ENCODE peak calls at places on chromosomes 13 and 19, in four cellular contexts. G is neural progenitor cell, K is lower lobe of right lung, A is aorta. R is an unnamed sample.
A peak's percentile ranks its signal among the peaks of the same experiment; 100 is the strongest.

GRCh38 chr13:111095031-111095840 is 19.9 kb upstream of the ARHGEF7 start:
- DNase-seq in G (no peak), K (no peak), A (peak; percentile 73), R (no peak)

GRCh38 chr19:24053601-24054000 is 33.4 kb upstream of the ZNF254 start:
- DNase-seq in A (no peak), K (no peak), G (no peak), R (no peak)

GRCh38 chr19:2546128-2547032 is 70.5 kb downstream of the GADD45B start:
- DNase-seq in K (peak; percentile 93), A (peak; percentile 95), G (peak; percentile 90), R (peak; percentile 82)

GRCh38 chr13:44879452-44880058 is 109.7 kb downstream of the NUFIP1 start:
- DNase-seq in K (no peak), G (no peak), A (no peak), R (no peak)

GRCh38 chr19:36605839-36606478 is 846 bp downstream of the ZNF382 start:
- DNase-seq in K (no peak), G (no peak), A (no peak), R (no peak)

GRCh38 chr13:33649212-33649917 is 168.6 kb upstream of the RFC3 start:
- DNase-seq in K (no peak), A (no peak), G (no peak), R (no peak)

GRCh38 chr19:23810496-23810895 is 51.8 kb upstream of the ZNF681 start:
- DNase-seq in K (no peak), A (no peak), G (no peak), R (no peak)

GRCh38 chr13:80921556-80921955 is 580.6 kb upstream of the SPRY2 start:
- DNase-seq in K (no peak), G (no peak), A (no peak), R (no peak)

GRCh38 chr19:47832723-47833122 is 11.0 kb downstream of the CRX start:
- DNase-seq in G (no peak), A (no peak), K (no peak), R (no peak)

GRCh38 chr13:94298346-94298745 is 181.1 kb downstream of the DCT start:
- DNase-seq in K (no peak), A (no peak), G (no peak), R (no peak)

GRCh38 chr13:113901231-113901630 is 37.4 kb upstream of the GAS6 start:
- DNase-seq in G (no peak), K (no peak), A (no peak), R (no peak)

GRCh38 chr13:40787062-40787461 is 2.3 kb upstream of the SLC25A15 start:
- DNase-seq in G (no peak), K (no peak), A (no peak), R (no peak)

GRCh38 chr19:46131485-46132143 is 7.1 kb upstream of the IGFL3 start:
- DNase-seq in K (no peak), A (no peak), G (no peak), R (no peak)
- H3K27ac ChIP-seq in K (no peak overlapping the region), A (no peak overlapping the region), G (no peak overlapping the region), R (no peak overlapping the region)

DNA sequence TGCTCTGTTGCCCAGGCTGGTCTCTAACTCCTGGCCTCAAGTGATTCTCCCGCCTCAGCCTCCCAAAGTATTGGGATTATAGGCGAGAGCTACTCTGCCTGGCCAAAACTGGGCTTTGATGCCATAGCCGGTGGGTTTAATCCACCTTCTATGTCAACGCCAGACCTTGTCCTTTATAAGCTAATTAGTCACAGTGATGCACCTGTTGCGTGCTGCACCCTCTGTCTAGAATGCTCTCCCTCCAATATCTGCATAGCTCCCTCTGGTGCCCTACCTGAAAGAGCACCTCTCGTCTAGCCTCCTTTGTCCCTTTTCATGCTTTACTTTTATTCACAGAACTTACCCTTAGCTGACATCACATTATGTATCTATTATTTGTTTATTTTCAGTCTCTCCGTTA is 148.2 kb downstream of the USP12 start:
- DNase-seq in G (no peak), K (no peak), A (no peak), R (no peak)
- H3K27ac ChIP-seq in G (no peak overlapping the region), K (no peak overlapping the region), A (no peak overlapping the region), R (peak overlapping the region; percentile 91)

DNA sequence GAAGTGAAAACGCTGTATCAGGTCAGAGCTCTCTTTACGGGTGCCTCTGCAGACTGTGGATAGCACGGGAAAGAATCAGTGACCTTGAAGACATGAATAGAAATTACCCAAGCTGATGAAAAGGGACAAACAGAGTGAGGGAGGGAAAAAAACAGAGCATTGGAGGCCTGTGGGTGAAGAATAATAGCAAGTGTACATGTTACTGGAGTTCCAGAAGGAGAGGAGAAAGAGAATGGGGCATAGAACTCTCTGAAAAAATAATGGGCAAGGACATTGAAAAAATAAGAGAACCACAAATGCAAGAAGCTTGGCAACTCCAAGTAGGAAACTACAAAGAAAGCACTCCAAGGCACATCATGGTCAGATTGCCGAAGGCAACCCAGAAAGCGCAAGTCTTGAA is 86.3 kb downstream of the SPACA7 start:
- DNase-seq in K (no peak), A (no peak), G (no peak), R (no peak)
- H3K27ac ChIP-seq in K (no peak overlapping the region), A (no peak overlapping the region), G (no peak overlapping the region), R (no peak overlapping the region)

GRCh38 chr19:40208602-40209001 is 9.6 kb downstream of the TTC9B start:
- DNase-seq in G (no peak), A (no peak), K (no peak), R (no peak)
- H3K27ac ChIP-seq in G (no peak overlapping the region), A (no peak overlapping the region), K (no peak overlapping the region), R (no peak overlapping the region)

GRCh38 chr13:31631071-31631470 is 108.3 kb upstream of the RXFP2 start:
- DNase-seq in K (no peak), A (no peak), G (no peak), R (no peak)

GRCh38 chr13:31627097-31627496 is 112.2 kb upstream of the RXFP2 start:
- DNase-seq in K (no peak), G (no peak), A (no peak), R (no peak)

GRCh38 chr13:31629085-31629785 is 110.1 kb upstream of the RXFP2 start:
- DNase-seq in G (no peak), A (no peak), K (no peak), R (no peak)

GRCh38 chr13:31631716-31632115 is 107.6 kb upstream of the RXFP2 start:
- DNase-seq in K (no peak), A (no peak), G (no peak), R (no peak)
- H3K27ac ChIP-seq in K (no peak overlapping the region), A (no peak overlapping the region), G (no peak overlapping the region), R (no peak overlapping the region)

DNA sequence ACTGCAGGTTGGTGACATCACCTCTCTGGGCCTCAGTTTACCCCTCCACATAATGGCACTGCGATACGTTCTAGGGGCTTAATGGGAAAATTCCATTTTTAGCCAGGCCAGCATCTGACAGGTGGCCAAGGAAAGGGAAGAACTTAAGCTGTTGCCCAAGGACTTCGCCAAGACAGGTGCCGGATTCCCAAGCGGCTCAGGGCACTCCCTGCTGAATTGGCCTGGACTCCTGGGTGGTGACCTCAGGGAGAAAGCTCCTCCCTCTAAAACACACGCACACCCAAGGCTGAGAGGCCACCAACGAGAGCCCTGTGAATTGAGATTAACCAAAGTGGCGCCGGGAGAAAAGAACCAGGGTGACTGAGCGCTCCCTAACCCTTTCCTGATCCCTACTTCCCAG is 13.3 kb downstream of the MAST3 start:
- DNase-seq in A (no peak), K (peak; percentile 71), G (no peak), R (no peak)
- H3K27ac ChIP-seq in A (no peak overlapping the region), K (peak overlapping the region; percentile 87), G (no peak overlapping the region), R (peak overlapping the region; percentile 83)

GRCh38 chr19:19602136-19602712 is 16.3 kb downstream of the PBX4 start:
- DNase-seq in A (no peak), G (no peak), K (no peak), R (no peak)
- H3K27ac ChIP-seq in A (no peak overlapping the region), G (no peak overlapping the region), K (no peak overlapping the region), R (no peak overlapping the region)

GRCh38 chr13:74064805-74065204 is 69.4 kb downstream of the KLF12 start:
- DNase-seq in K (no peak), A (no peak), G (no peak), R (no peak)

GRCh38 chr13:74063533-74064100 is 70.6 kb downstream of the KLF12 start:
- DNase-seq in K (no peak), G (no peak), A (no peak), R (no peak)

GRCh38 chr13:74062933-74063332 is 71.3 kb downstream of the KLF12 start:
- DNase-seq in K (no peak), A (peak; percentile 85), G (no peak), R (no peak)

GRCh38 chr13:74066937-74067336 is 67.3 kb downstream of the KLF12 start:
- DNase-seq in K (no peak), G (no peak), A (no peak), R (no peak)

GRCh38 chr13:74061939-74062595 is 72.1 kb downstream of the KLF12 start:
- DNase-seq in K (no peak), A (no peak), G (no peak), R (no peak)
- H3K27ac ChIP-seq in K (peak overlapping the region; percentile 50), A (peak overlapping the region; percentile 67), G (no peak overlapping the region), R (no peak overlapping the region)

DNA sequence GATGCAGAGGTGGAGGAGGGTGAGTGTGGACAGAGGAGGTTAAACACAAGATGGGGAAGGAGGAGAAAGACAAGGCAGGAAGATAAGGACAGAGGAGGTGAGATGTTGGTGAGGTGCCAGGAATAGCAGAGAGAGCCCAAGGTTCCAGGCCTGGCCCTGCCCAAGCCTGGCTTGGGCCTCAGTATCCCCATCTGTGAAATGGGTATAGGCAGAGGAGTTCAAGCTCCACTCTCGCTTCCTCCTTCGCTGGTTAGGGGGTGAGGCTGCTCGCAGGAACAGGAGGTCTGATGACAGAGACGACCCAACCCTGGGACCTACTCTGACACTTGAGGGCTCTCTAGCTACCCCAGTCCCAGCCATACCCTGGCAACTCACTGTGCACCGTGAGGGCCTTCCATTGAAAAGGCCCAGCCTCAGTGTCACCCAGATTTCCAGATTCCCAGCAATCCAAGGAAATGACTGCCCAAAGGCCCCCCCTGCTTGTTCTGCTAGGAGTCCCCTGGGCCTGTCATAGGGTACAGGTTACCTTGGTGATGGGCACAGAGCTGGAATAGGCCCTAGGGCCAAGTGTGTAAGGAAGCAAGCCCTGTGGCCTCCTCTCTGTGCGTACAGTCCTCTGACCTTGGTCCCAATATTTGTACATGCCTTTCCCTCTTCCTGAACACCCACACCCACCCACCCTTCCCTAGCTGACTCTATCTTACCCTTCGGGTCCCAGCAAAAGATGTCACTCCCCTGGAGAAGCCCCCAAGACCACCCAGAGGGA is 8.6 kb upstream of the ANGPTL8 start:
- DNase-seq in A (no peak), K (no peak), G (no peak), R (no peak)
- H3K27ac ChIP-seq in A (no peak overlapping the region), K (no peak overlapping the region), G (no peak overlapping the region), R (no peak overlapping the region)

DNA sequence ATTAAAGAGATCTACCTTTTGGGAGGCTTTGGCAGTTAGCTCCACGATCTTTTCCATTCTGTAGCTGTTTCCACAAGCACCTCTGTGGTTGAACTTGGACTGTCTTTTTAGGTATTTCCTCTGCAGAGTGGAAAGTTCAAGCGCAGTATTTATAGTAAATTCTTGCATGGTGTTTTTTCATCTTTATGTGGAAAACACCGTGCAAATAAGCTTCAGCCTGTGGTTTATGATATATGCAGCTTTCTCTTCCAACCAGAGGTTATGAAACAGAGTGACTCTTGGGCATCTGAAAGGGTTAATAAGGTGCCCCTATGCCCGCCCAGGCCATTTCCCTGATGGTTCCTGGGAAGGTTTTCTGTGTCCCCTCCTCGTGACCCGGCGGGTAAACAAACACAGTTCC is 39.6 kb upstream of the RNF113B start:
- DNase-seq in A (no peak), G (no peak), K (no peak), R (no peak)
- H3K27ac ChIP-seq in A (no peak overlapping the region), G (no peak overlapping the region), K (no peak overlapping the region), R (no peak overlapping the region)

R was measured in substantia nigra.